ENCODE peak calls at places on chromosomes 12 and 14, in five cellular contexts. One of them, this sample, is unnamed.

GRCh38 chr12:13666806-13667205 is 314.6 kb downstream of the GRIN2B start:
- DNase-seq in AG10803: no peak
- DNase-seq in fibroblast of pulmonary artery: no peak
- DNase-seq in endothelial cell: no peak
- DNase-seq in AG08395: no peak
- DNase-seq in this sample: no peak

GRCh38 chr14:92491782-92492181 is 21.8 kb upstream of the RIN3 start:
- DNase-seq in AG08395: no peak
- DNase-seq in endothelial cell: no peak
- DNase-seq in AG10803: no peak
- DNase-seq in fibroblast of pulmonary artery: no peak
- DNase-seq in this sample: no peak

GRCh38 chr14:35400707-35401421 is 3.7 kb downstream of the NFKBIA start:
- DNase-seq in AG10803: no peak
- DNase-seq in fibroblast of pulmonary artery: peak; percentile 54
- DNase-seq in AG08395: no peak
- DNase-seq in endothelial cell: no peak
- DNase-seq in this sample: no peak

GRCh38 chr12:32400114-32400672 is 835 bp downstream of the FGD4 start:
- DNase-seq in endothelial cell: peak; percentile 15
- DNase-seq in fibroblast of pulmonary artery: peak; percentile 20
- DNase-seq in AG10803: no peak
- DNase-seq in AG08395: no peak
- DNase-seq in this sample: no peak

GRCh38 chr14:45251912-45252311 is 1.1 kb downstream of the MIS18BP1 start:
- DNase-seq in fibroblast of pulmonary artery: peak; percentile 35
- DNase-seq in AG08395: peak; percentile 17
- DNase-seq in endothelial cell: no peak
- DNase-seq in AG10803: peak; percentile 15
- DNase-seq in this sample: no peak

GRCh38 chr12:128534906-128535305 is 267.9 kb downstream of the TMEM132C start:
- DNase-seq in endothelial cell: no peak
- DNase-seq in fibroblast of pulmonary artery: no peak
- DNase-seq in AG10803: no peak
- DNase-seq in AG08395: no peak
- DNase-seq in this sample: no peak

GRCh38 chr12:132079190-132079589 is 64.9 kb downstream of the DDX51 start:
- DNase-seq in AG10803: peak; percentile 54
- DNase-seq in AG08395: peak; percentile 50
- DNase-seq in endothelial cell: no peak
- DNase-seq in fibroblast of pulmonary artery: no peak
- DNase-seq in this sample: no peak

GRCh38 chr14:21436567-21437062 is 19.3 kb downstream of the CHD8 start:
- DNase-seq in fibroblast of pulmonary artery: no peak
- DNase-seq in AG08395: no peak
- DNase-seq in AG10803: no peak
- DNase-seq in endothelial cell: no peak
- DNase-seq in this sample: no peak

GRCh38 chr12:54173066-54173726 is 15.6 kb downstream of the SMUG1 start:
- DNase-seq in fibroblast of pulmonary artery: no peak
- DNase-seq in AG10803: peak; percentile 28
- DNase-seq in AG08395: peak; percentile 45
- DNase-seq in endothelial cell: peak; percentile 34
- DNase-seq in this sample: peak; percentile 74

GRCh38 chr14:35361141-35361480 is 43.4 kb downstream of the NFKBIA start:
- DNase-seq in endothelial cell: no peak
- DNase-seq in AG10803: no peak
- DNase-seq in fibroblast of pulmonary artery: no peak
- DNase-seq in AG08395: no peak
- DNase-seq in this sample: no peak

GRCh38 chr14:52325126-52325525 is 11.0 kb downstream of the PTGER2 start:
- DNase-seq in AG10803: peak; percentile 52
- DNase-seq in AG08395: no peak
- DNase-seq in fibroblast of pulmonary artery: no peak
- DNase-seq in endothelial cell: no peak
- DNase-seq in this sample: no peak

GRCh38 chr14:21771671-21772070 is 98.1 kb upstream of the OR4E1 start:
- DNase-seq in fibroblast of pulmonary artery: no peak
- DNase-seq in endothelial cell: no peak
- DNase-seq in AG08395: no peak
- DNase-seq in AG10803: no peak
- DNase-seq in this sample: no peak

GRCh38 chr12:29317556-29318363 is 63.2 kb downstream of the ERGIC2 start:
- DNase-seq in AG10803: peak; percentile 42
- DNase-seq in endothelial cell: peak; percentile 19
- DNase-seq in fibroblast of pulmonary artery: peak; percentile 62
- DNase-seq in AG08395: peak; percentile 49
- DNase-seq in this sample: peak; percentile 9

GRCh38 chr12:97552410-97553050 is 89.9 kb downstream of the RMST start:
- DNase-seq in AG08395: no peak
- DNase-seq in AG10803: no peak
- DNase-seq in endothelial cell: no peak
- DNase-seq in fibroblast of pulmonary artery: no peak
- DNase-seq in this sample: no peak

GRCh38 chr12:75289678-75290200 is 40.4 kb downstream of the CAPS2 start:
- DNase-seq in AG10803: peak; percentile 22
- DNase-seq in endothelial cell: no peak
- DNase-seq in AG08395: peak; percentile 32
- DNase-seq in fibroblast of pulmonary artery: peak; percentile 42
- DNase-seq in this sample: no peak

GRCh38 chr14:20848955-20849570 is 42.1 kb upstream of the RNASE3 start:
- DNase-seq in AG10803: no peak
- DNase-seq in AG08395: no peak
- DNase-seq in fibroblast of pulmonary artery: no peak
- DNase-seq in endothelial cell: no peak
- DNase-seq in this sample: no peak

GRCh38 chr12:94263011-94263786 is 114.8 kb downstream of the PLXNC1 start:
- DNase-seq in AG10803: no peak
- DNase-seq in AG08395: no peak
- DNase-seq in endothelial cell: no peak
- DNase-seq in fibroblast of pulmonary artery: no peak
- DNase-seq in this sample: no peak

GRCh38 chr12:117111386-117112267 is 12.4 kb upstream of the TESC start:
- DNase-seq in AG10803: no peak
- DNase-seq in fibroblast of pulmonary artery: no peak
- DNase-seq in endothelial cell: no peak
- DNase-seq in AG08395: no peak
- DNase-seq in this sample: peak; percentile 35

GRCh38 chr12:102232446-102232845 is 34.8 kb upstream of the PMCH start:
- DNase-seq in endothelial cell: no peak
- DNase-seq in AG08395: peak; percentile 51
- DNase-seq in AG10803: peak; percentile 72
- DNase-seq in fibroblast of pulmonary artery: no peak
- DNase-seq in this sample: no peak

GRCh38 chr14:31927348-31927826 is 149.7 kb upstream of the ARHGAP5 start:
- DNase-seq in endothelial cell: no peak
- DNase-seq in fibroblast of pulmonary artery: peak; percentile 89
- DNase-seq in AG08395: peak; percentile 90
- DNase-seq in AG10803: peak; percentile 94
- DNase-seq in this sample: peak; percentile 20

GRCh38 chr12:43312991-43313505 is 239.0 kb downstream of the ADAMTS20 start:
- DNase-seq in AG10803: no peak
- DNase-seq in AG08395: no peak
- DNase-seq in fibroblast of pulmonary artery: no peak
- DNase-seq in endothelial cell: no peak
- DNase-seq in this sample: no peak

GRCh38 chr12:66279127-66279712 is 23.1 kb upstream of the HELB start:
- DNase-seq in fibroblast of pulmonary artery: peak; percentile 54
- DNase-seq in AG08395: peak; percentile 25
- DNase-seq in endothelial cell: peak; percentile 40
- DNase-seq in AG10803: no peak
- DNase-seq in this sample: no peak

GRCh38 chr12:106149096-106149784 is 10.5 kb upstream of the NUAK1 start:
- DNase-seq in AG08395: peak; percentile 43
- DNase-seq in AG10803: peak; percentile 24
- DNase-seq in endothelial cell: peak; percentile 42
- DNase-seq in fibroblast of pulmonary artery: peak; percentile 49
- DNase-seq in this sample: peak; percentile 34

GRCh38 chr12:55687746-55688145 is 20.0 kb downstream of the ITGA7 start:
- DNase-seq in AG08395: no peak
- DNase-seq in fibroblast of pulmonary artery: no peak
- DNase-seq in AG10803: no peak
- DNase-seq in endothelial cell: no peak
- DNase-seq in this sample: no peak

GRCh38 chr12:12916135-12916956 is 25.0 kb downstream of the GPRC5A start:
- DNase-seq in AG10803: peak; percentile 75
- DNase-seq in fibroblast of pulmonary artery: peak; percentile 91
- DNase-seq in AG08395: peak; percentile 79
- DNase-seq in endothelial cell: peak; percentile 89
- DNase-seq in this sample: peak; percentile 89

GRCh38 chr14:24032727-24033418 is 18.9 kb upstream of the CARMIL3 start:
- DNase-seq in endothelial cell: no peak
- DNase-seq in AG08395: peak; percentile 70
- DNase-seq in fibroblast of pulmonary artery: peak; percentile 92
- DNase-seq in AG10803: peak; percentile 94
- DNase-seq in this sample: no peak

GRCh38 chr12:116861331-116861730 is 19.9 kb downstream of the HRK start:
- DNase-seq in fibroblast of pulmonary artery: peak; percentile 71
- DNase-seq in endothelial cell: no peak
- DNase-seq in AG08395: peak; percentile 92
- DNase-seq in AG10803: peak; percentile 87
- DNase-seq in this sample: peak; percentile 54

GRCh38 chr14:102729825-102730224 is 47.4 kb upstream of the TRAF3 start:
- DNase-seq in endothelial cell: no peak
- DNase-seq in AG10803: no peak
- DNase-seq in fibroblast of pulmonary artery: no peak
- DNase-seq in AG08395: no peak
- DNase-seq in this sample: no peak

GRCh38 chr14:70871863-70872677 is 35.2 kb upstream of the PCNX1 start:
- DNase-seq in AG10803: no peak
- DNase-seq in AG08395: no peak
- DNase-seq in endothelial cell: no peak
- DNase-seq in fibroblast of pulmonary artery: no peak
- DNase-seq in this sample: no peak

GRCh38 chr12:65199604-65200003 is 30.2 kb downstream of the LEMD3 start:
- DNase-seq in fibroblast of pulmonary artery: no peak
- DNase-seq in AG10803: peak; percentile 11
- DNase-seq in AG08395: no peak
- DNase-seq in endothelial cell: no peak
- DNase-seq in this sample: no peak

GRCh38 chr12:96093543-96094196 is 58.3 kb upstream of the LTA4H start:
- DNase-seq in endothelial cell: no peak
- DNase-seq in AG10803: no peak
- DNase-seq in AG08395: no peak
- DNase-seq in fibroblast of pulmonary artery: no peak
- DNase-seq in this sample: no peak

GRCh38 chr14:90087433-90087832 is 25.6 kb downstream of the KCNK13 start:
- DNase-seq in AG08395: peak; percentile 31
- DNase-seq in fibroblast of pulmonary artery: peak; percentile 70
- DNase-seq in endothelial cell: no peak
- DNase-seq in AG10803: peak; percentile 73
- DNase-seq in this sample: no peak

GRCh38 chr14:94562941-94563883 is 2.0 kb downstream of the SERPINA4 start:
- DNase-seq in AG08395: no peak
- DNase-seq in endothelial cell: no peak
- DNase-seq in AG10803: no peak
- DNase-seq in fibroblast of pulmonary artery: no peak
- DNase-seq in this sample: no peak

This sample was measured in nephron progenitor cell.